ENCODE peak calls at places on chromosomes 7 and 10, in ten cellular contexts. Z is ascending aorta, M is endodermal cell, P is transverse colon, H is lung, R is HepG2, Q is spleen, S is heart left ventricle, I is OCI-LY7, T is pancreas. E is an unnamed sample.

GRCh38 chr7:37765872-37766525 is 82.4 kb upstream of the NME8 start:
- DNase-seq in P (no peak), S (peak; percentile 23), I (no peak), T (no peak), Z (no peak), H (no peak), R (no peak), Q (peak; percentile 67), M (no peak), E (no peak)

GRCh38 chr10:76051007-76051936 is 619.8 kb downstream of the LRMDA start:
- DNase-seq in S (no peak), P (no peak), M (peak; percentile 68), Z (no peak), R (peak; percentile 100), H (no peak), Q (no peak), I (no peak), T (no peak), E (no peak)

GRCh38 chr10:115094605-115095004 is 1.4 kb downstream of the ATRNL1 start:
- DNase-seq in M (no peak), Q (no peak), P (no peak), H (no peak), Z (no peak), S (no peak), I (no peak), R (no peak), T (no peak), E (no peak)

GRCh38 chr7:105796365-105796764 is 80.0 kb downstream of the ATXN7L1 start:
- DNase-seq in R (no peak), P (no peak), H (no peak), Q (no peak), S (no peak), T (no peak), I (no peak), M (no peak), Z (no peak), E (no peak)

GRCh38 chr10:132862485-132863420 is 76.8 kb upstream of the NKX6-2 start:
- DNase-seq in Z (no peak), S (no peak), R (no peak), T (no peak), H (no peak), P (peak; percentile 4), Q (peak; percentile 63), I (no peak), M (peak; percentile 64), E (peak; percentile 59)

GRCh38 chr10:80524190-80524589 is 13.5 kb upstream of the SH2D4B start:
- DNase-seq in T (no peak), R (no peak), M (no peak), Z (no peak), S (no peak), I (no peak), H (no peak), P (no peak), Q (no peak), E (no peak)

GRCh38 chr7:4809691-4810090 is 34.3 kb downstream of the AP5Z1 start:
- DNase-seq in T (no peak), Q (no peak), H (no peak), R (no peak), P (no peak), I (no peak), Z (no peak), M (no peak), S (no peak), E (no peak)

GRCh38 chr7:20929199-20929598 is 142.5 kb upstream of the SP8 start:
- DNase-seq in Q (no peak), R (no peak), Z (no peak), I (no peak), P (no peak), S (no peak), M (no peak), T (no peak), H (no peak), E (no peak)

GRCh38 chr7:92614586-92615237 is 24.5 kb upstream of the FAM133B start:
- DNase-seq in H (no peak), P (no peak), T (no peak), S (no peak), R (no peak), I (no peak), Z (no peak), M (no peak), Q (no peak), E (no peak)

GRCh38 chr7:41189866-41190265 is 513.0 kb downstream of the INHBA start:
- DNase-seq in Z (no peak), Q (no peak), H (no peak), I (no peak), M (no peak), S (no peak), R (no peak), T (no peak), P (no peak), E (peak; percentile 79)

GRCh38 chr7:23470290-23471089 is at the start of gene IGF2BP3:
- DNase-seq in T (no peak), P (peak; percentile 24), R (peak; percentile 91), M (peak; percentile 95), H (no peak), I (peak; percentile 93), Z (no peak), Q (peak; percentile 58), S (no peak), E (peak; percentile 95)

GRCh38 chr7:20892776-20893175 is 106.1 kb upstream of the SP8 start:
- DNase-seq in M (no peak), H (no peak), I (no peak), S (no peak), R (no peak), P (no peak), Z (no peak), T (no peak), Q (no peak), E (no peak)

GRCh38 chr7:109549461-109549860 is 979.8 kb downstream of the DNAJB9 start:
- DNase-seq in R (no peak), I (no peak), H (no peak), M (no peak), Q (no peak), S (no peak), Z (no peak), T (no peak), P (no peak), E (no peak)

GRCh38 chr7:47333131-47333887 is 248.6 kb downstream of the TNS3 start:
- DNase-seq in I (no peak), M (no peak), Q (peak; percentile 12), P (no peak), T (no peak), Z (no peak), R (no peak), S (no peak), H (no peak), E (no peak)
- H3K4me1 ChIP-seq in I (no peaks in the 10 kb centered on the region), M (peaks cover 5% of the 10 kb centered on the region), Q (peaks cover 9% of the 10 kb centered on the region), P (peaks cover 18% of the 10 kb centered on the region), T (peaks cover 5% of the 10 kb centered on the region), Z (peaks cover 15% of the 10 kb centered on the region), R (peaks cover 10% of the 10 kb centered on the region), S (peaks cover 42% of the 10 kb centered on the region), H (peaks cover 29% of the 10 kb centered on the region), E (peaks cover 16% of the 10 kb centered on the region)

DNA sequence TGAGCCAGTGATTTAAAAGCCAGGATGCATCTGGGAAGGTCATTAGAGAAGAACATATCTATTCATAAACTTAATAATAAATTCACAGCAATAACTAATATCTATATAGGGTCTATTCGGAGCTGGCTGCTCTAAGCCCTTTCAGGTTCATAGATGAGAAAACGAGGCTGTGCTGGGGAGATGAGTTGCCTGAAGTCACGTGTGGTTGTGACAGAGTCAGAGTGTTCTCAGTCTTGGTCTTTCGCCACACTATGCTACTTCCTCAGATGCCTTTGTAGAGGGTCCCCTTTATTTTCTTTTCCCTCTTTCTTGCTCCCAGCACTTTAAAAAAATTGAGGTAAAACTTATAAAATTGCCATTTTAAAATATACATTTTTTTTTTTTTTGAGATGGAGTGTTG is 43.7 kb upstream of the FAM180A start:
- DNase-seq in Z (no peak), P (no peak), I (no peak), R (no peak), T (no peak), S (no peak), H (no peak), M (no peak), Q (no peak), E (no peak)
- H3K4me3 ChIP-seq in Z (no peak overlapping the region), P (no peak overlapping the region), I (no peak overlapping the region), R (no peak overlapping the region), T (no peak overlapping the region), S (no peak overlapping the region), H (no peak overlapping the region), M (no peak overlapping the region), Q (no peak overlapping the region), E (no peak overlapping the region)

GRCh38 chr7:155804897-155805825 is 7.1 kb downstream of the SHH start:
- DNase-seq in Q (peak; percentile 77), R (no peak), T (peak; percentile 43), Z (no peak), H (no peak), S (peak; percentile 69), M (peak; percentile 95), I (no peak), P (peak; percentile 61), E (no peak)

GRCh38 chr7:155807013-155807804 is 5.1 kb downstream of the SHH start:
- DNase-seq in Q (peak; percentile 55), H (peak; percentile 61), R (no peak), P (no peak), M (peak; percentile 83), S (peak; percentile 36), I (no peak), Z (no peak), T (no peak), E (no peak)

GRCh38 chr7:155806096-155806871 is 6.0 kb downstream of the SHH start:
- DNase-seq in H (no peak), Z (no peak), R (no peak), P (no peak), I (no peak), M (peak; percentile 80), T (no peak), Q (peak; percentile 54), S (peak; percentile 49), E (no peak)

GRCh38 chr7:155804431-155804831 is 7.8 kb downstream of the SHH start:
- DNase-seq in Q (peak; percentile 51), R (no peak), M (peak; percentile 85), Z (no peak), T (no peak), P (no peak), S (peak; percentile 34), H (peak; percentile 47), I (no peak), E (no peak)

DNA sequence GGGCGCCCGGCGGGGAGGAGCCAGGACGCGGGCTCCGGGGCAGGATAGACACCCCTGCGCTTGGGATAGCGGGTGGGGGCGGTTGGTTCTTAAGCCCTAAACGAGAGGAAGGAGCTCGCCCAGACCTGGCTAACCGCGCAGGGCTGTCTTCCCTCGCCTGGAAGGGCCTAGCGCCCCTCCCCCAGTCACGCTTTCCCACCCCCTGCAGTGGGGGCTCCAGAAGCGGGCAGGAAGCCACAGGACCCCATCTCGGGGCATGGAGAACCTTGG is 6.5 kb downstream of the SHH start:
- DNase-seq in R (no peak), I (no peak), Q (peak; percentile 74), H (no peak), T (no peak), M (no peak), S (no peak), P (no peak), Z (no peak), E (no peak)
- H3K4me1 ChIP-seq in R (peaks cover 33% of the 10 kb centered on the region), I (no peaks in the 10 kb centered on the region), Q (peaks cover 34% of the 10 kb centered on the region), H (peaks cover 44% of the 10 kb centered on the region), T (no peaks in the 10 kb centered on the region), M (peaks cover 6% of the 10 kb centered on the region), S (peaks cover 23% of the 10 kb centered on the region), P (peaks cover 55% of the 10 kb centered on the region), Z (peaks cover 6% of the 10 kb centered on the region), E (no peaks in the 10 kb centered on the region)

DNA sequence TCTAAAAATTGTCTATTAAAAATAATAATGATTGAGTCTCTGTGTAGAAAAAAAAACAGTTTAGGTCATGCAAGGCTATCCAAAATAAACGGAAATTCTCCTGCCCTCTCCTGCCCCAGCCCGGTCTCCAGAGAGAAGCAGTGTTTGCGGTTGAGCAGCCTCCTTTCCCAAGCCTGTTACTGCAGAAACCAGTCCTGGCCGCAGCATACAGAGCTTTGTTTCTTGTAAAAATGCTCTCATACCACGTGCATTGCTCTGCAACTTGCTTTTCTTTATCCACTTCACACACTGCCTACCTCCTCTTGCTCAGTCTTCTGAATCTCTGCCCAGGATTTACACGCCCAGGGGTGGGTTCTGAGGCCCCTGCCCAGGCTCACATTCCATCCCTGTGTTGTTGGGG is 34.4 kb upstream of the CUL1 start:
- DNase-seq in T (no peak), R (no peak), I (no peak), M (no peak), Q (no peak), Z (no peak), P (no peak), S (no peak), H (no peak), E (no peak)
- H3K4me3 ChIP-seq in T (no peak overlapping the region), R (no peak overlapping the region), I (no peak overlapping the region), M (no peak overlapping the region), Q (no peak overlapping the region), Z (no peak overlapping the region), P (no peak overlapping the region), S (no peak overlapping the region), H (no peak overlapping the region), E (no peak overlapping the region)